ENCODE peak calls at places on chromosome 2, in five cellular contexts. M is activated CD8-positive, alpha-beta memory T cell treated with anti-CD3 and anti-CD28 coated beads for 24 hours; D is erythroblast; Z is heart right ventricle; R is omental fat pad. F is an unnamed sample.
A peak's percentile ranks its signal among the peaks of the same experiment; 100 is the strongest.

GRCh38 chr2:192195548-192196418 is 1.1 kb upstream of the TMEFF2 start:
- DNase-seq in Z (peak; percentile 14), D (no peak), R (no peak), M (peak; percentile 59), F (peak; percentile 24)

GRCh38 chr2:86821842-86822241 is 31.1 kb upstream of the CD8A start:
- DNase-seq in Z (no peak), R (no peak), M (no peak), D (no peak), F (no peak)

GRCh38 chr2:180656455-180656847 is 324.0 kb upstream of the UBE2E3 start:
- DNase-seq in Z (no peak), M (no peak), R (no peak), D (no peak), F (peak; percentile 36)

GRCh38 chr2:72150961-72151356 is 3.3 kb upstream of the CYP26B1 start:
- DNase-seq in M (peak; percentile 48), R (peak; percentile 3), Z (no peak), D (no peak), F (no peak)

GRCh38 chr2:62775367-62775668 is 69.8 kb downstream of the EHBP1 start:
- DNase-seq in Z (no peak), D (no peak), M (no peak), R (no peak), F (no peak)

GRCh38 chr2:233857511-233858118 is 3.3 kb upstream of the HJURP start:
- DNase-seq in D (peak; percentile 97), R (no peak), M (peak; percentile 77), Z (no peak), F (peak; percentile 96)

GRCh38 chr2:40937284-40937683 is 485.4 kb upstream of the SLC8A1 start:
- DNase-seq in D (no peak), M (no peak), Z (no peak), R (no peak), F (no peak)

GRCh38 chr2:219398721-219399333 is 11.1 kb upstream of the DNPEP start:
- DNase-seq in M (no peak), Z (no peak), R (no peak), D (no peak), F (peak; percentile 82)